ENCODE peak calls at places on chromosomes 6 and 20, in six cellular contexts. M, K, U, Z, E and Q are unnamed samples.

GRCh38 chr6:16804515-16805161 is 43.4 kb upstream of the ATXN1 start:
- DNase-seq in K (no peak), U (no peak), M (no peak), Z (no peak), E (no peak), Q (no peak)

GRCh38 chr6:38138374-38138773 is 318.8 kb downstream of the ZFAND3 start:
- DNase-seq in E (no peak), M (no peak), U (no peak), Z (no peak), K (no peak), Q (no peak)

GRCh38 chr20:56418385-56418861 is 6.4 kb downstream of the CASS4 start:
- DNase-seq in U (no peak), K (no peak), M (no peak), E (peak; percentile 14), Z (no peak), Q (no peak)

GRCh38 chr6:11309947-11310665 is 77.6 kb upstream of the NEDD9 start:
- DNase-seq in M (no peak), E (no peak), K (no peak), U (no peak), Z (no peak), Q (no peak)

GRCh38 chr6:159168536-159169192 is 536 bp upstream of the FNDC1 start:
- DNase-seq in U (no peak), E (peak; percentile 64), K (peak; percentile 58), Z (peak; percentile 34), M (no peak), Q (no peak)

GRCh38 chr20:34312024-34312460 is 8.9 kb upstream of the AHCY start:
- DNase-seq in E (no peak), M (no peak), K (no peak), Z (no peak), U (no peak), Q (no peak)

GRCh38 chr6:158853072-158853871 is 34.1 kb upstream of the EZR start:
- DNase-seq in U (peak; percentile 63), M (peak; percentile 73), Z (peak; percentile 93), E (peak; percentile 93), K (peak; percentile 87), Q (peak; percentile 71)

GRCh38 chr6:4388675-4389074 is 253.3 kb upstream of the ECI2 start:
- DNase-seq in M (no peak), K (no peak), U (no peak), Z (no peak), E (no peak), Q (no peak)

GRCh38 chr20:1320902-1321653 is 7.9 kb downstream of the SDCBP2 start:
- DNase-seq in M (no peak), E (no peak), U (no peak), Z (no peak), K (no peak), Q (no peak)

GRCh38 chr6:119562168-119562567 is 212.6 kb upstream of the MAN1A1 start:
- DNase-seq in U (no peak), E (no peak), Z (no peak), K (no peak), M (no peak), Q (no peak)

GRCh38 chr20:10474606-10475184 is 39.6 kb downstream of the SLX4IP start:
- DNase-seq in M (no peak), U (no peak), E (peak; percentile 32), Z (no peak), K (no peak), Q (no peak)

GRCh38 chr6:95091823-95092436 is 485.4 kb upstream of the MANEA start:
- DNase-seq in U (no peak), M (no peak), Z (no peak), K (peak; percentile 13), E (peak; percentile 66), Q (no peak)

GRCh38 chr6:14117158-14118090 is at the start of gene CD83:
- DNase-seq in U (peak; percentile 70), M (peak; percentile 82), K (peak; percentile 96), E (peak; percentile 48), Z (peak; percentile 65), Q (peak; percentile 82)

GRCh38 chr20:62339647-62340062 is 27.5 kb downstream of the LAMA5 start:
- DNase-seq in K (no peak), U (no peak), M (no peak), E (no peak), Z (no peak), Q (no peak)

GRCh38 chr6:37005061-37005810 is at the start of gene FGD2:
- DNase-seq in Z (no peak), E (no peak), K (no peak), U (no peak), M (no peak), Q (no peak)

GRCh38 chr6:139364302-139364981 is 10.0 kb downstream of the CITED2 start:
- DNase-seq in Z (no peak), E (peak; percentile 69), M (no peak), K (peak; percentile 68), U (no peak), Q (peak; percentile 65)

GRCh38 chr20:39109933-39110818 is 148.0 kb downstream of the DHX35 start:
- DNase-seq in U (no peak), K (no peak), E (no peak), M (no peak), Z (no peak), Q (no peak)

GRCh38 chr6:137520520-137520919 is 26.3 kb upstream of the OLIG3 start:
- DNase-seq in M (no peak), U (no peak), E (no peak), Z (no peak), K (no peak), Q (no peak)

GRCh38 chr6:97040355-97040860 is 115.9 kb downstream of the KLHL32 start:
- DNase-seq in E (no peak), K (no peak), Z (no peak), U (no peak), M (no peak), Q (no peak)

GRCh38 chr20:37810027-37810426 is 92.9 kb upstream of the VSTM2L start:
- DNase-seq in E (no peak), U (no peak), Z (no peak), M (no peak), K (no peak), Q (no peak)

GRCh38 chr6:82114748-82115147 is 132.8 kb downstream of the IBTK start:
- DNase-seq in E (no peak), M (no peak), Z (no peak), U (no peak), K (no peak), Q (no peak)

GRCh38 chr6:73523434-73524123 is 2.7 kb upstream of the EEF1A1 start:
- DNase-seq in Z (peak; percentile 81), K (peak; percentile 34), U (peak; percentile 53), M (peak; percentile 54), E (peak; percentile 56), Q (peak; percentile 85)

GRCh38 chr6:32369678-32370077 is 2.0 kb downstream of the TSBP1 start:
- DNase-seq in U (no peak), K (peak; percentile 59), M (no peak), E (peak; percentile 79), Z (no peak), Q (no peak)

GRCh38 chr20:4702562-4703280 is 19.0 kb upstream of the PRND start:
- DNase-seq in M (no peak), U (no peak), Z (no peak), E (no peak), K (no peak), Q (no peak)

GRCh38 chr6:113490356-113490755 is 366.8 kb upstream of the MARCKS start:
- DNase-seq in Z (peak; percentile 11), E (no peak), M (no peak), U (no peak), K (no peak), Q (no peak)